ENCODE peak calls at places on chromosomes 3 and 15, in four cellular contexts. S is upper lobe of right lung; C is activated CD8-positive, alpha-beta memory T cell treated with anti-CD3 and anti-CD28 coated beads, Interleukin-2, amount 10 ng/mL, durations not matched to agents 7 days and 5 days; E is M059J. R is an unnamed sample.

GRCh38 chr3:102177075-102177755 is 257.6 kb upstream of the ZPLD1 start:
- DNase-seq in S (no peak), C (no peak), E (no peak), R (no peak)

GRCh38 chr3:104437131-104437750 is 929.5 kb upstream of the ALCAM start:
- DNase-seq in S (no peak), C (no peak), E (peak), R (no peak)

GRCh38 chr3:179146911-179147570 is 1.1 kb upstream of the PIK3CA start:
- DNase-seq in S (no peak), C (peak), E (peak), R (peak)

GRCh38 chr3:196941846-196942225 is 492 bp downstream of the NCBP2 start:
- DNase-seq in S (peak), C (peak), E (no peak), R (peak)

GRCh38 chr15:98875309-98875708 is 132.3 kb downstream of the PGPEP1L start:
- DNase-seq in S (no peak), C (no peak), E (no peak), R (no peak)

GRCh38 chr15:100788731-100789105 is 90.9 kb upstream of the ALDH1A3 start:
- DNase-seq in S (no peak), C (peak), E (no peak), R (no peak)

GRCh38 chr3:189967254-189967865 is 153.3 kb downstream of the P3H2 start:
- DNase-seq in S (no peak), C (no peak), E (peak), R (peak)

GRCh38 chr3:110576962-110577361 is 494.7 kb upstream of the NECTIN3 start:
- DNase-seq in S (no peak), C (no peak), E (peak), R (peak)

GRCh38 chr3:160685144-160685766 is 8.3 kb downstream of the ARL14 start:
- DNase-seq in S (no peak), C (no peak), E (peak), R (no peak)

GRCh38 chr3:4261411-4261810 is 41.8 kb upstream of the SETMAR start:
- DNase-seq in S (no peak), C (no peak), E (no peak), R (no peak)

GRCh38 chr3:107884719-107885460 is 205.9 kb downstream of the CD47 start:
- DNase-seq in S (no peak), C (no peak), E (peak), R (peak)

GRCh38 chr3:73192036-73192738 is 130.7 kb downstream of the EBLN2 start:
- DNase-seq in S (no peak), C (no peak), E (no peak), R (no peak)

GRCh38 chr3:13823186-13823585 is 56.7 kb downstream of the WNT7A start:
- DNase-seq in S (no peak), C (no peak), E (no peak), R (peak)

GRCh38 chr3:13833506-13834257 is 46.2 kb downstream of the WNT7A start:
- DNase-seq in S (no peak), C (no peak), E (no peak), R (no peak)

GRCh38 chr15:77732514-77733335 is 100.0 kb upstream of the LINGO1 start:
- DNase-seq in S (no peak), C (no peak), E (no peak), R (no peak)

GRCh38 chr3:138943724-138944131 is 3.2 kb downstream of the FOXL2 start:
- DNase-seq in S (no peak), C (no peak), E (no peak), R (no peak)

GRCh38 chr3:46102059-46102779 is 74.9 kb upstream of the XCR1 start:
- DNase-seq in S (no peak), C (peak), E (no peak), R (no peak)

GRCh38 chr3:183265157-183265642 is 12.1 kb downstream of the B3GNT5 start:
- DNase-seq in S (no peak), C (no peak), E (no peak), R (no peak)

GRCh38 chr3:23696842-23697241 is 108.9 kb upstream of the UBE2E1 start:
- DNase-seq in S (no peak), C (no peak), E (no peak), R (no peak)

GRCh38 chr15:63482874-63483323 is 21.5 kb upstream of the USP3 start:
- DNase-seq in S (no peak), C (no peak), E (peak), R (no peak)

GRCh38 chr3:9081201-9081818 is 118.0 kb upstream of the RAD18 start:
- DNase-seq in S (no peak), C (no peak), E (no peak), R (no peak)

GRCh38 chr3:31541102-31541501 is 8.4 kb downstream of the STT3B start:
- DNase-seq in S (no peak), C (no peak), E (no peak), R (no peak)

GRCh38 chr3:9934235-9934621 is 594 bp downstream of the CRELD1 start:
- DNase-seq in S (no peak), C (peak), E (no peak), R (no peak)

GRCh38 chr3:53080612-53081205 is 34.8 kb upstream of the SFMBT1 start:
- DNase-seq in S (no peak), C (no peak), E (no peak), R (no peak)

GRCh38 chr3:25960776-25961175 is 170.9 kb downstream of the OXSM start:
- DNase-seq in S (no peak), C (no peak), E (no peak), R (no peak)

GRCh38 chr15:71800835-71801745 is 9.3 kb upstream of the NR2E3 start:
- DNase-seq in S (no peak), C (peak), E (peak), R (peak)

GRCh38 chr3:11910971-11911531 is 64.4 kb upstream of the TAMM41 start:
- DNase-seq in S (peak), C (no peak), E (peak), R (no peak)

GRCh38 chr3:185937689-185938374 is at the start of gene TRA2B:
- DNase-seq in S (peak), C (peak), E (peak), R (peak)

GRCh38 chr15:57611938-57612337 is 20.2 kb downstream of the MYZAP start:
- DNase-seq in S (no peak), C (no peak), E (peak), R (peak)

GRCh38 chr15:70585707-70586034 is 177.7 kb downstream of the UACA start:
- DNase-seq in S (no peak), C (no peak), E (no peak), R (no peak)

GRCh38 chr3:177674186-177674585 is 476.9 kb upstream of the TBL1XR1 start:
- DNase-seq in S (no peak), C (no peak), E (no peak), R (no peak)

GRCh38 chr3:124611520-124611919 is 118.7 kb upstream of the UMPS start:
- DNase-seq in S (no peak), C (no peak), E (no peak), R (no peak)

GRCh38 chr3:54344601-54345216 is 222.4 kb downstream of the CACNA2D3 start:
- DNase-seq in S (no peak), C (no peak), E (no peak), R (peak)

GRCh38 chr3:23879485-23879884 is 37.3 kb downstream of the NKIRAS1 start:
- DNase-seq in S (no peak), C (no peak), E (no peak), R (no peak)

GRCh38 chr3:15292765-15293522 is 39.4 kb downstream of the SH3BP5 start:
- DNase-seq in S (peak), C (no peak), E (peak), R (peak)

R was measured in RPMI7951.